ENCODE peak calls at places on chromosomes 6 and 20, in four cellular contexts. One of them, this sample, is unnamed.

GRCh38 chr6:150592377-150592995 is 7.2 kb upstream of the PLEKHG1 start:
- DNase-seq in fibroblast of lung: no peak
- DNase-seq in psoas muscle: no peak
- DNase-seq in activated naive CD4-positive, alpha-beta T cell treated with Interleukin-2 at 50 U/mL for 16 hours: no peak
- DNase-seq in this sample: no peak

GRCh38 chr6:165925474-165926156 is 242.0 kb downstream of the TBXT start:
- DNase-seq in fibroblast of lung: peak
- DNase-seq in psoas muscle: no peak
- DNase-seq in activated naive CD4-positive, alpha-beta T cell treated with Interleukin-2 at 50 U/mL for 16 hours: no peak
- DNase-seq in this sample: no peak

GRCh38 chr20:10798811-10799210 is 125.0 kb upstream of the JAG1 start:
- DNase-seq in fibroblast of lung: peak
- DNase-seq in psoas muscle: no peak
- DNase-seq in activated naive CD4-positive, alpha-beta T cell treated with Interleukin-2 at 50 U/mL for 16 hours: no peak
- DNase-seq in this sample: no peak

GRCh38 chr6:109165392-109165964 is 70.2 kb downstream of the CEP57L1 start:
- DNase-seq in fibroblast of lung: peak
- DNase-seq in psoas muscle: peak
- DNase-seq in activated naive CD4-positive, alpha-beta T cell treated with Interleukin-2 at 50 U/mL for 16 hours: no peak
- DNase-seq in this sample: no peak

GRCh38 chr6:151409260-151409659 is 17.9 kb upstream of the ZBTB2 start:
- DNase-seq in fibroblast of lung: no peak
- DNase-seq in psoas muscle: no peak
- DNase-seq in activated naive CD4-positive, alpha-beta T cell treated with Interleukin-2 at 50 U/mL for 16 hours: no peak
- DNase-seq in this sample: no peak

GRCh38 chr6:109465772-109466171 is 10.2 kb upstream of the MICAL1 start:
- DNase-seq in fibroblast of lung: no peak
- DNase-seq in psoas muscle: no peak
- DNase-seq in activated naive CD4-positive, alpha-beta T cell treated with Interleukin-2 at 50 U/mL for 16 hours: no peak
- DNase-seq in this sample: peak

GRCh38 chr6:139395891-139396299 is 21.4 kb upstream of the CITED2 start:
- DNase-seq in fibroblast of lung: no peak
- DNase-seq in psoas muscle: no peak
- DNase-seq in activated naive CD4-positive, alpha-beta T cell treated with Interleukin-2 at 50 U/mL for 16 hours: no peak
- DNase-seq in this sample: no peak

GRCh38 chr6:105769987-105770386 is 316.1 kb upstream of the PRDM1 start:
- DNase-seq in fibroblast of lung: peak
- DNase-seq in psoas muscle: no peak
- DNase-seq in activated naive CD4-positive, alpha-beta T cell treated with Interleukin-2 at 50 U/mL for 16 hours: no peak
- DNase-seq in this sample: no peak

GRCh38 chr20:45067558-45067957 is 33.4 kb downstream of the KCNS1 start:
- DNase-seq in fibroblast of lung: peak
- DNase-seq in psoas muscle: no peak
- DNase-seq in activated naive CD4-positive, alpha-beta T cell treated with Interleukin-2 at 50 U/mL for 16 hours: no peak
- DNase-seq in this sample: no peak

GRCh38 chr6:40856271-40856670 is 182.8 kb downstream of the UNC5CL start:
- DNase-seq in fibroblast of lung: no peak
- DNase-seq in psoas muscle: no peak
- DNase-seq in activated naive CD4-positive, alpha-beta T cell treated with Interleukin-2 at 50 U/mL for 16 hours: no peak
- DNase-seq in this sample: no peak

GRCh38 chr6:34529665-34530327 is 26.3 kb downstream of the SPDEF start:
- DNase-seq in fibroblast of lung: no peak
- DNase-seq in psoas muscle: no peak
- DNase-seq in activated naive CD4-positive, alpha-beta T cell treated with Interleukin-2 at 50 U/mL for 16 hours: no peak
- DNase-seq in this sample: peak

GRCh38 chr6:111922454-111923297 is 49.4 kb upstream of the FYN start:
- DNase-seq in fibroblast of lung: peak
- DNase-seq in psoas muscle: no peak
- DNase-seq in activated naive CD4-positive, alpha-beta T cell treated with Interleukin-2 at 50 U/mL for 16 hours: no peak
- DNase-seq in this sample: no peak

GRCh38 chr20:41507851-41508250 is 110.3 kb downstream of the CHD6 start:
- DNase-seq in fibroblast of lung: no peak
- DNase-seq in psoas muscle: no peak
- DNase-seq in activated naive CD4-positive, alpha-beta T cell treated with Interleukin-2 at 50 U/mL for 16 hours: no peak
- DNase-seq in this sample: no peak

GRCh38 chr6:28587011-28587745 is 61.5 kb downstream of the GPX5 start:
- DNase-seq in fibroblast of lung: peak
- DNase-seq in psoas muscle: no peak
- DNase-seq in activated naive CD4-positive, alpha-beta T cell treated with Interleukin-2 at 50 U/mL for 16 hours: peak
- DNase-seq in this sample: no peak

GRCh38 chr6:21533678-21534077 is 59.9 kb upstream of the SOX4 start:
- DNase-seq in fibroblast of lung: peak
- DNase-seq in psoas muscle: no peak
- DNase-seq in activated naive CD4-positive, alpha-beta T cell treated with Interleukin-2 at 50 U/mL for 16 hours: no peak
- DNase-seq in this sample: no peak

GRCh38 chr6:44475779-44476434 is 88.4 kb downstream of the CDC5L start:
- DNase-seq in fibroblast of lung: peak
- DNase-seq in psoas muscle: peak
- DNase-seq in activated naive CD4-positive, alpha-beta T cell treated with Interleukin-2 at 50 U/mL for 16 hours: peak
- DNase-seq in this sample: peak

GRCh38 chr6:21908117-21908848 is 314.7 kb downstream of the SOX4 start:
- DNase-seq in fibroblast of lung: no peak
- DNase-seq in psoas muscle: no peak
- DNase-seq in activated naive CD4-positive, alpha-beta T cell treated with Interleukin-2 at 50 U/mL for 16 hours: no peak
- DNase-seq in this sample: no peak

GRCh38 chr6:3506751-3507388 is 50.0 kb upstream of the SLC22A23 start:
- DNase-seq in fibroblast of lung: no peak
- DNase-seq in psoas muscle: no peak
- DNase-seq in activated naive CD4-positive, alpha-beta T cell treated with Interleukin-2 at 50 U/mL for 16 hours: no peak
- DNase-seq in this sample: no peak

GRCh38 chr6:136774228-136775041 is 17.8 kb downstream of the MAP3K5 start:
- DNase-seq in fibroblast of lung: peak
- DNase-seq in psoas muscle: no peak
- DNase-seq in activated naive CD4-positive, alpha-beta T cell treated with Interleukin-2 at 50 U/mL for 16 hours: no peak
- DNase-seq in this sample: no peak